ENCODE peak calls at places on chromosomes 7 and 10, in seven cellular contexts. One of them, this sample, is unnamed.

GRCh38 chr10:128029280-128029618 is 97.0 kb downstream of the MKI67 start:
- DNase-seq in iris pigment epithelial cell: no peak
- DNase-seq in hypothalamus: no peak
- DNase-seq in trophoblast cell: no peak
- DNase-seq in anterior cingulate cortex: no peak
- DNase-seq in Calu3: no peak
- DNase-seq in nephron progenitor cell: no peak
- DNase-seq in this sample: no peak

GRCh38 chr10:63542835-63543575 is 21.8 kb downstream of the REEP3 start:
- DNase-seq in hypothalamus: no peak
- DNase-seq in trophoblast cell: no peak
- DNase-seq in Calu3: no peak
- DNase-seq in iris pigment epithelial cell: peak; percentile 44
- DNase-seq in nephron progenitor cell: no peak
- DNase-seq in anterior cingulate cortex: no peak
- DNase-seq in this sample: no peak

GRCh38 chr7:45662018-45662417 is 87.8 kb downstream of the ADCY1 start:
- DNase-seq in anterior cingulate cortex: no peak
- DNase-seq in nephron progenitor cell: no peak
- DNase-seq in trophoblast cell: no peak
- DNase-seq in hypothalamus: no peak
- DNase-seq in iris pigment epithelial cell: no peak
- DNase-seq in Calu3: no peak
- DNase-seq in this sample: no peak

GRCh38 chr7:73829921-73830617 is 727 bp upstream of the CLDN4 start:
- DNase-seq in iris pigment epithelial cell: no peak
- DNase-seq in hypothalamus: no peak
- DNase-seq in nephron progenitor cell: no peak
- DNase-seq in Calu3: peak; percentile 41
- DNase-seq in trophoblast cell: no peak
- DNase-seq in anterior cingulate cortex: no peak
- DNase-seq in this sample: no peak

GRCh38 chr10:43824934-43825333 is 176.3 kb upstream of the ZNF32 start:
- DNase-seq in anterior cingulate cortex: no peak
- DNase-seq in Calu3: no peak
- DNase-seq in nephron progenitor cell: no peak
- DNase-seq in trophoblast cell: no peak
- DNase-seq in hypothalamus: no peak
- DNase-seq in iris pigment epithelial cell: peak; percentile 88
- DNase-seq in this sample: no peak

GRCh38 chr10:86168256-86168655 is 198.3 kb downstream of the GRID1 start:
- DNase-seq in Calu3: no peak
- DNase-seq in trophoblast cell: no peak
- DNase-seq in nephron progenitor cell: no peak
- DNase-seq in iris pigment epithelial cell: no peak
- DNase-seq in anterior cingulate cortex: no peak
- DNase-seq in hypothalamus: no peak
- DNase-seq in this sample: no peak

GRCh38 chr10:71216751-71217265 is 4.4 kb downstream of the UNC5B start:
- DNase-seq in Calu3: no peak
- DNase-seq in trophoblast cell: no peak
- DNase-seq in anterior cingulate cortex: no peak
- DNase-seq in iris pigment epithelial cell: peak; percentile 29
- DNase-seq in hypothalamus: no peak
- DNase-seq in nephron progenitor cell: no peak
- DNase-seq in this sample: no peak

GRCh38 chr7:133735222-133735621 is 391.9 kb upstream of the LRGUK start:
- DNase-seq in anterior cingulate cortex: no peak
- DNase-seq in Calu3: no peak
- DNase-seq in hypothalamus: no peak
- DNase-seq in trophoblast cell: no peak
- DNase-seq in iris pigment epithelial cell: peak; percentile 61
- DNase-seq in nephron progenitor cell: no peak
- DNase-seq in this sample: no peak

GRCh38 chr7:140901946-140902304 is 22.8 kb downstream of the BRAF start:
- DNase-seq in hypothalamus: no peak
- DNase-seq in trophoblast cell: no peak
- DNase-seq in iris pigment epithelial cell: no peak
- DNase-seq in anterior cingulate cortex: no peak
- DNase-seq in nephron progenitor cell: no peak
- DNase-seq in Calu3: no peak
- DNase-seq in this sample: no peak

GRCh38 chr10:70832852-70833542 is 17.2 kb downstream of the SGPL1 start:
- DNase-seq in iris pigment epithelial cell: peak; percentile 96
- DNase-seq in Calu3: no peak
- DNase-seq in hypothalamus: no peak
- DNase-seq in trophoblast cell: no peak
- DNase-seq in anterior cingulate cortex: no peak
- DNase-seq in nephron progenitor cell: no peak
- DNase-seq in this sample: no peak

GRCh38 chr10:106557053-106557452 is 607.5 kb downstream of the SORCS1 start:
- DNase-seq in anterior cingulate cortex: no peak
- DNase-seq in hypothalamus: no peak
- DNase-seq in Calu3: no peak
- DNase-seq in trophoblast cell: no peak
- DNase-seq in iris pigment epithelial cell: peak; percentile 86
- DNase-seq in nephron progenitor cell: no peak
- DNase-seq in this sample: no peak

GRCh38 chr7:136555933-136556332 is 312.5 kb upstream of the CHRM2 start:
- DNase-seq in trophoblast cell: no peak
- DNase-seq in nephron progenitor cell: peak; percentile 6
- DNase-seq in Calu3: no peak
- DNase-seq in hypothalamus: no peak
- DNase-seq in iris pigment epithelial cell: no peak
- DNase-seq in anterior cingulate cortex: no peak
- DNase-seq in this sample: no peak

GRCh38 chr7:48046458-48046857 is 11.1 kb downstream of the C7orf57 start:
- DNase-seq in iris pigment epithelial cell: no peak
- DNase-seq in anterior cingulate cortex: no peak
- DNase-seq in trophoblast cell: no peak
- DNase-seq in nephron progenitor cell: no peak
- DNase-seq in hypothalamus: no peak
- DNase-seq in Calu3: no peak
- DNase-seq in this sample: no peak

GRCh38 chr10:133528845-133529575 is 1.8 kb downstream of the CYP2E1 start:
- DNase-seq in trophoblast cell: no peak
- DNase-seq in nephron progenitor cell: no peak
- DNase-seq in anterior cingulate cortex: no peak
- DNase-seq in iris pigment epithelial cell: peak; percentile 23
- DNase-seq in hypothalamus: no peak
- DNase-seq in Calu3: peak; percentile 56
- DNase-seq in this sample: no peak

GRCh38 chr7:23347682-23348180 is 48.6 kb downstream of the MALSU1 start:
- DNase-seq in anterior cingulate cortex: no peak
- DNase-seq in trophoblast cell: peak; percentile 26
- DNase-seq in nephron progenitor cell: no peak
- DNase-seq in hypothalamus: no peak
- DNase-seq in iris pigment epithelial cell: peak; percentile 93
- DNase-seq in Calu3: peak; percentile 34
- DNase-seq in this sample: no peak

GRCh38 chr10:116888380-116889055 is 39.2 kb downstream of the ENO4 start:
- DNase-seq in nephron progenitor cell: no peak
- DNase-seq in hypothalamus: no peak
- DNase-seq in anterior cingulate cortex: no peak
- DNase-seq in Calu3: peak; percentile 57
- DNase-seq in iris pigment epithelial cell: peak; percentile 91
- DNase-seq in trophoblast cell: peak; percentile 43
- DNase-seq in this sample: no peak

GRCh38 chr7:115559877-115560276 is 470.7 kb downstream of the TFEC start:
- DNase-seq in Calu3: no peak
- DNase-seq in iris pigment epithelial cell: no peak
- DNase-seq in trophoblast cell: no peak
- DNase-seq in nephron progenitor cell: no peak
- DNase-seq in anterior cingulate cortex: no peak
- DNase-seq in hypothalamus: no peak
- DNase-seq in this sample: no peak

GRCh38 chr10:28883741-28884443 is 206.6 kb downstream of the BAMBI start:
- DNase-seq in nephron progenitor cell: no peak
- DNase-seq in anterior cingulate cortex: no peak
- DNase-seq in trophoblast cell: no peak
- DNase-seq in hypothalamus: no peak
- DNase-seq in iris pigment epithelial cell: peak; percentile 58
- DNase-seq in Calu3: no peak
- DNase-seq in this sample: no peak

This sample was measured in activated gamma-delta T cell treated with anti-CD3 and anti-CD28 coated beads, Interleukin-2, amount 50 U/mL, for 16 hours.